ENCODE peak calls at places on chromosome 19, in eight cellular contexts. U is Karpas-422, H is bronchial epithelial cell, O is COR-L47, V is foreskin fibroblast, S is NCI-H69, W is memory B cell, K is GDM1. Z is an unnamed sample.

GRCh38 chr19:51480590-51480989 is 2.3 kb downstream of the CEACAM18 start:
- DNase-seq in U (no peak), H (no peak), O (no peak), V (no peak), S (no peak), W (no peak), K (no peak), Z (no peak)

GRCh38 chr19:16447015-16447384 is 24.8 kb downstream of the EPS15L1 start:
- DNase-seq in U (peak), H (peak), O (no peak), V (peak), S (no peak), W (peak), K (peak), Z (no peak)

GRCh38 chr19:9323557-9323918 is 441 bp upstream of the ZNF559 start:
- DNase-seq in U (peak), H (peak), O (peak), V (peak), S (peak), W (no peak), K (peak), Z (peak)

GRCh38 chr19:18206018-18206417 is 2.2 kb upstream of the RAB3A start:
- DNase-seq in U (no peak), H (no peak), O (no peak), V (no peak), S (no peak), W (no peak), K (no peak), Z (no peak)

GRCh38 chr19:3691372-3691716 is 8.9 kb downstream of the PIP5K1C start:
- DNase-seq in U (no peak), H (no peak), O (no peak), V (no peak), S (no peak), W (no peak), K (no peak), Z (no peak)

GRCh38 chr19:49555600-49556411 is 24.6 kb downstream of the NOSIP start:
- DNase-seq in U (peak), H (peak), O (peak), V (peak), S (peak), W (no peak), K (no peak), Z (peak)

GRCh38 chr19:14322889-14323463 is 58.3 kb upstream of the ADGRE5 start:
- DNase-seq in U (no peak), H (no peak), O (no peak), V (no peak), S (no peak), W (no peak), K (no peak), Z (no peak)

GRCh38 chr19:11137542-11138384 is 17.8 kb downstream of the SPC24 start:
- DNase-seq in U (peak), H (peak), O (peak), V (peak), S (peak), W (no peak), K (no peak), Z (peak)

GRCh38 chr19:38684078-38684861 is 36.8 kb downstream of the ACTN4 start:
- DNase-seq in U (no peak), H (peak), O (no peak), V (peak), S (peak), W (no peak), K (no peak), Z (no peak)

GRCh38 chr19:6228523-6229215 is 51.1 kb downstream of the MLLT1 start:
- DNase-seq in U (no peak), H (no peak), O (no peak), V (peak), S (no peak), W (no peak), K (no peak), Z (no peak)

Z was measured in NCI-H1436.